ENCODE peak calls at places on chromosomes 5 and 9, in four cellular contexts. L is HepG2, X is A549, K is lower leg skin. V is an unnamed sample.

GRCh38 chr9:18208166-18209059 is 265.5 kb upstream of the ADAMTSL1 start:
- DNase-seq in X (peak), L (peak), K (peak), V (no peak)

GRCh38 chr5:102867999-102868662 is 113.0 kb downstream of the PAM start:
- DNase-seq in L (no peak), X (no peak), K (no peak), V (no peak)

GRCh38 chr5:60797482-60798153 is 46.5 kb downstream of the ELOVL7 start:
- DNase-seq in L (no peak), K (no peak), X (no peak), V (no peak)

GRCh38 chr9:35832814-35833213 is 3.8 kb downstream of the TMEM8B start:
- DNase-seq in K (no peak), X (no peak), L (no peak), V (no peak)

GRCh38 chr5:56735845-56736641 is 79.3 kb upstream of the MAP3K1 start:
- DNase-seq in X (no peak), L (no peak), K (no peak), V (no peak)

GRCh38 chr9:112020680-112021596 is 124.3 kb downstream of the UGCG start:
- DNase-seq in X (peak), K (no peak), L (peak), V (no peak)

GRCh38 chr9:37398464-37399025 is 24.0 kb upstream of the GRHPR start:
- DNase-seq in K (no peak), L (no peak), X (no peak), V (no peak)

GRCh38 chr9:133582501-133583045 is 26.6 kb downstream of the FAM163B start:
- DNase-seq in K (no peak), L (no peak), X (no peak), V (no peak)

GRCh38 chr5:8340739-8341344 is 471.9 kb downstream of the MTRR start:
- DNase-seq in L (peak), K (no peak), X (peak), V (no peak)

GRCh38 chr9:118128313-118128712 is 424.1 kb downstream of the TLR4 start:
- DNase-seq in X (no peak), L (no peak), K (no peak), V (no peak)

GRCh38 chr5:138054206-138054605 is 21.3 kb upstream of the FAM13B start:
- DNase-seq in X (no peak), L (no peak), K (no peak), V (no peak)

GRCh38 chr5:159332800-159333563 is 2.7 kb upstream of the IL12B start:
- DNase-seq in X (no peak), K (no peak), L (no peak), V (no peak)

GRCh38 chr5:83294246-83294645 is 177.3 kb upstream of the VCAN start:
- DNase-seq in L (no peak), X (no peak), K (no peak), V (no peak)

GRCh38 chr9:133534346-133535284 is at the start of gene ADAMTSL2:
- DNase-seq in X (no peak), L (peak), K (no peak), V (no peak)

GRCh38 chr9:122941560-122942234 is 877 bp downstream of the RABGAP1 start:
- DNase-seq in K (no peak), X (no peak), L (peak), V (peak)

GRCh38 chr5:9845185-9845584 is 215.0 kb upstream of the TAS2R1 start:
- DNase-seq in L (no peak), K (no peak), X (no peak), V (no peak)

GRCh38 chr5:162444129-162444762 is 376.7 kb downstream of the GABRG2 start:
- DNase-seq in L (no peak), K (no peak), X (no peak), V (no peak)

GRCh38 chr9:34347800-34348158 is 18.4 kb downstream of the NUDT2 start:
- DNase-seq in X (no peak), L (no peak), K (no peak), V (no peak)

GRCh38 chr9:124855944-124856773 is 2.9 kb downstream of the WDR38 start:
- DNase-seq in X (peak), L (peak), K (no peak), V (peak)
- TF ChIP-seq POLR2A in X (no peak), L (no peak), K (no peak), V (no peak)

GRCh38 chr5:177513500-177513899 is 3.3 kb downstream of the DDX41 start:
- DNase-seq in X (no peak), K (no peak), L (no peak), V (no peak)

GRCh38 chr5:177519463-177520235 is 2.9 kb upstream of the DDX41 start:
- DNase-seq in X (no peak), L (no peak), K (no peak), V (no peak)

GRCh38 chr5:177515580-177515979 is 1.2 kb downstream of the DDX41 start:
- DNase-seq in X (no peak), K (no peak), L (no peak), V (no peak)

GRCh38 chr5:177514541-177514940 is 2.2 kb downstream of the DDX41 start:
- DNase-seq in L (no peak), X (no peak), K (no peak), V (no peak)

DNA sequence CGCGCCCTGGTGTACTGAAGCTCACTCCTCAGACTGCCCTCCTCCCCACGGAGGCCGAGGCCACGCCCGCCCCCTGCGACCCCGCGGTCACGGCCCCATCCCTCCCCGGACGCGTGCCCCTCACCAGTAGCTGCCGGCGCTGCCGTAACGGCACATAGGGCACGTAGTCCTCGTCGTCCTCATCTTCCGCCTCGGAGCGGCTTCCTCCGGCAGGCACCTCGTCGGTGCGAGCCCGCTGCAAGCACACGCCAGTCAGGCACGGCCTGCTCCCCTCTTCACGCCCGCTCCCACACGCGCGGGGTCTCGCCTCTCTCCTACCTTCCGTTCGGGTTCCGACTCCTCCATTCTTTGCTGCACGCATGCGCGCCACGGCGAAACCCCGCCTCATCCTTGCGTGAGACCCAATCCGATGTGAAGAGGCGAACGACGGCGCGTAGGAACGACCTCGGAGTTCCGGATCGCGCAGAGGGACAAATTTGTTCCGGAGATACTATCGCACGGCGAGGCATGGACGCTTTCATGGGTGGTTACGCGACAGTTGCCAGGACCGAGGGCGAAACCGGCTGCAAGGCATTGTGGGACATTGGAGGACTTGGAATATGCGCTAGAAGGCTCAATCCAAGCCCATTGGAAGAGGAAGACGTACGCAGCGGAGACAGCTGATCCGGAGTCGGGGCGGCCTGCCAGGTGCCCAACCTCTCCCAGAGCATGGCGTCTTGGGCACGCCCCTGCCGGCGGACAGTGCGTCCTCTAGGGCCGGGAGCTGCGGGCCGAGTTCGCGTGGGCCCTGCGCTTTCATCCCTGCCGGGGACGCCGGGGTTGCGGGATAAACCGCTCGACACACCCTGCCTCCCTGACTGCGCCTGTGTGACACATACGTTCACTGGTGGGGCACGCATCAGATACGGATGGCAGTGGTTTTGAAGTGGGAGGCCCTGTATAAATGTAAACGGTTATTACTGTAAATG is at the start of gene DDX41:
- DNase-seq in L (peak), K (peak), X (peak), V (peak)
- TF ChIP-seq POLR2A in L (peak), K (no peak), X (peak), V (peak)

GRCh38 chr9:131310833-131311554 is 21.5 kb downstream of the PLPP7 start:
- DNase-seq in X (peak), L (no peak), K (no peak), V (no peak)

GRCh38 chr9:131308906-131309305 is 19.4 kb downstream of the PLPP7 start:
- DNase-seq in L (no peak), K (no peak), X (no peak), V (no peak)

GRCh38 chr9:131312246-131312645 is 22.7 kb downstream of the PLPP7 start:
- DNase-seq in K (no peak), X (no peak), L (no peak), V (no peak)

GRCh38 chr9:131309526-131310276 is 20.2 kb downstream of the PLPP7 start:
- DNase-seq in X (no peak), K (no peak), L (no peak), V (no peak)

GRCh38 chr9:131312822-131313770 is 23.6 kb downstream of the PLPP7 start:
- DNase-seq in K (no peak), X (peak), L (no peak), V (peak)
- TF ChIP-seq POLR2A in K (no peak), X (no peak), L (no peak), V (no peak)

DNA sequence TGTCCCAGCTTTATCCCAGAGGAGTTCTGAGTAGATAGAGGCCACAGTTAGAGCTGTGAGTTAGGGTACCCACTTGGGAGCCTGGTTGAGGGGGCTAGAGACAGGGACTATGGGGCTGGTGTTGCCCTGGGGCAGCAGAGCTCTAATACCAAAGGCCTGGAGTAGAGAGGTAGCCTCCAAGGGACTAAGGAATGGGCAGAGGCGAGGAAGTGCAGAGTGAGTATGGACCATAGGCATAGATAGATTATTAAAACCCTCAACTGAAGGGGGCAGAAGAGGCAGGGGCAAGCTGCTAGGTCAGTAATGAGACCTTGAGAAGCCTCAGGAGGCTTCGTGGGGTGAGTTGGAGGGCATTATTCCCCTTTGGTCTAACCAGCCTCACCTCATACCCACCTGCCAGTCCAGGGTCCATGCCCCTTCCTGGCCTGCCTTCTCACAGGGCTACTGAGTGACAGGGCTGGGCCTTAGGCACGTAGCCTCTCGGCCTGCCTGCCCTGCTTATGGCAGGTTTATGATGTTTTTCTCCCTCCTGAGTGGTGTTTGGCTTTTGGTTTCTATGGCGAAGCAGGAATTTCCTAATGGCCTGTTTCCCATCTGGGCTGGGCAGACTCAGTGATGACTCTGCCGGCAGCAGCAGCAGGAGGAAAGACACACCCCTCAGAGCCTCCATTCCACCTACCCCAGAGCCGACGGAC is 8.0 kb downstream of the PDLIM4 start:
- DNase-seq in K (peak), L (peak), X (peak), V (no peak)
- TF ChIP-seq POLR2A in K (no peak), L (no peak), X (no peak), V (no peak)

DNA sequence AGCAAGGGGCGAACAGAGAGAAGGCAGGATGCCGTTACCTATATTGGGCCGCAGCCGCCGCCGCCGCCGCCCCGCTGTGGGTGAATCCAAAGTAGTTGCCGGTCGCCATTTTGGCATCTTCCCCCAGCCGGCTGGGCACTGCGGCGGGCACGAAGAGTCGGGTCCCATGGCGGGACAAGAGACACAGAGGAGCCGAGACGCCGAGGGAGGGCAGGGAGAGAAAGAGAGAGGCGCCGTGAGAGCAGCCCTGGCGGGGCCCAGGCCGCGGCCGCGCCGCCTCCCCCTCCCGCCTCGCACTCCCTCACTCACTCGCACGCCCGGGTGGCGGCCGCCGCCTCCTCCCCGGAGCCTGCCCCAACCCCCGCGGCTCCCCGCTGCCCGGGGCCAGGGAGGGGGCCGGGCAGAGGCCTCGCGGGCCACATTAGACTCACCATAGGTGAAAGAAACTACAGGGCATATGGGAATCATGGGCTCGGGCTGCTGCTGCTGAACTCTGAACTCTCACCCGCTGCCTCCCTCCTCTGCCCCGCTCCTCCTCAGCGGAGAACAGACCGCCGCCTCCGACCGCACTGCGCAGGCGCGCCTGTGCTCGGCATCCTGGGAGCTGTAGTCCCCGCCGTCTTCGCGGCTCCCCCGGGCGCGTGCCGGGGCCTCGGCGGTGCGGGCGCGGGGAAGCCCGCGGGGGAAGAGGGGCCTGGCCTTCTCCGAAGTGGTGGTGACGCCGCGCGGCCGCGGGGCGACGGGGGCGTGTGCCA is at the start of gene ZFR:
- DNase-seq in X (peak), K (peak), L (peak), V (peak)
- TF ChIP-seq POLR2A in X (peak), K (no peak), L (peak), V (peak)

GRCh38 chr5:139271201-139272027 is 22.1 kb upstream of the MATR3 start:
- DNase-seq in X (peak), L (peak), K (no peak), V (no peak)

GRCh38 chr5:139272471-139273321 is 20.8 kb upstream of the MATR3 start:
- DNase-seq in X (no peak), L (peak), K (no peak), V (no peak)

GRCh38 chr5:139275536-139276297 is 17.8 kb upstream of the MATR3 start:
- DNase-seq in K (no peak), X (no peak), L (peak), V (no peak)

GRCh38 chr5:139273322-139273571 is 20.3 kb upstream of the MATR3 start:
- DNase-seq in X (peak), K (no peak), L (peak), V (no peak)

GRCh38 chr5:139273572-139274264 is 19.8 kb upstream of the MATR3 start:
- DNase-seq in L (peak), K (peak), X (peak), V (peak)
- TF ChIP-seq POLR2A in L (peak), K (no peak), X (peak), V (peak)